ENCODE peak calls at places on chromosomes 12 and 14, in seven cellular contexts. T, F, G, U, N, J and R are unnamed samples.

GRCh38 chr12:129530517-129530916 is 373.3 kb downstream of the TMEM132D start:
- DNase-seq in F (peak), N (no peak), G (no peak), U (no peak), J (no peak), T (no peak), R (no peak)

GRCh38 chr12:105539735-105540134 is 209.2 kb downstream of the C12orf75 start:
- DNase-seq in F (no peak), G (no peak), U (no peak), N (no peak), T (no peak), J (no peak), R (no peak)

GRCh38 chr12:42039146-42039545 is 105.5 kb downstream of the GXYLT1 start:
- DNase-seq in J (no peak), N (peak), T (no peak), F (no peak), U (peak), G (peak), R (peak)

GRCh38 chr12:109163150-109163549 is 46.8 kb downstream of the ACACB start:
- DNase-seq in N (no peak), J (no peak), T (no peak), U (no peak), F (no peak), G (no peak), R (no peak)

GRCh38 chr12:5614206-5614605 is 182.3 kb downstream of the NTF3 start:
- DNase-seq in G (no peak), J (no peak), F (no peak), T (no peak), N (no peak), U (no peak), R (no peak)

GRCh38 chr12:88627501-88627900 is 47.2 kb upstream of the KITLG start:
- DNase-seq in N (peak), U (no peak), G (no peak), J (no peak), T (no peak), F (no peak), R (no peak)

GRCh38 chr14:39181026-39181692 is 6.1 kb downstream of the PNN start:
- DNase-seq in F (no peak), T (no peak), N (no peak), G (no peak), U (no peak), J (no peak), R (no peak)

GRCh38 chr12:9673404-9674225 is 4.1 kb downstream of the CLEC2D start:
- DNase-seq in F (peak), T (peak), U (peak), N (peak), G (peak), J (peak), R (peak)

GRCh38 chr12:131894981-131895639 is 688 bp downstream of the ULK1 start:
- DNase-seq in U (no peak), T (no peak), F (no peak), G (no peak), J (no peak), N (no peak), R (no peak)

GRCh38 chr12:14650791-14651190 is 45.6 kb downstream of the GUCY2C start:
- DNase-seq in G (no peak), J (no peak), N (peak), U (no peak), F (no peak), T (no peak), R (no peak)

GRCh38 chr14:66009104-66009503 is 477.1 kb upstream of the CCDC196 start:
- DNase-seq in N (peak), T (no peak), G (peak), F (no peak), J (peak), U (peak), R (peak)

GRCh38 chr12:19641235-19642080 is 202.2 kb downstream of the AEBP2 start:
- DNase-seq in N (peak), F (no peak), U (no peak), J (no peak), G (no peak), T (no peak), R (peak)

GRCh38 chr12:121036810-121037326 is 2.2 kb downstream of the OASL start:
- DNase-seq in N (peak), G (peak), J (peak), U (no peak), T (peak), F (no peak), R (no peak)

GRCh38 chr14:52458721-52459085 is 93.6 kb downstream of the TXNDC16 start:
- DNase-seq in T (no peak), U (no peak), N (peak), G (no peak), J (no peak), F (no peak), R (no peak)

GRCh38 chr12:102539651-102540553 is 59.5 kb upstream of the IGF1 start:
- DNase-seq in N (peak), G (no peak), J (peak), T (peak), F (no peak), U (peak), R (no peak)

GRCh38 chr12:106945261-106945851 is 10.4 kb upstream of the TMEM263 start:
- DNase-seq in J (no peak), U (no peak), N (no peak), G (no peak), T (no peak), F (no peak), R (no peak)

GRCh38 chr12:4829161-4829792 is 80.4 kb upstream of the KCNA1 start:
- DNase-seq in J (no peak), G (no peak), N (no peak), T (no peak), F (peak), U (no peak), R (no peak)

DNA sequence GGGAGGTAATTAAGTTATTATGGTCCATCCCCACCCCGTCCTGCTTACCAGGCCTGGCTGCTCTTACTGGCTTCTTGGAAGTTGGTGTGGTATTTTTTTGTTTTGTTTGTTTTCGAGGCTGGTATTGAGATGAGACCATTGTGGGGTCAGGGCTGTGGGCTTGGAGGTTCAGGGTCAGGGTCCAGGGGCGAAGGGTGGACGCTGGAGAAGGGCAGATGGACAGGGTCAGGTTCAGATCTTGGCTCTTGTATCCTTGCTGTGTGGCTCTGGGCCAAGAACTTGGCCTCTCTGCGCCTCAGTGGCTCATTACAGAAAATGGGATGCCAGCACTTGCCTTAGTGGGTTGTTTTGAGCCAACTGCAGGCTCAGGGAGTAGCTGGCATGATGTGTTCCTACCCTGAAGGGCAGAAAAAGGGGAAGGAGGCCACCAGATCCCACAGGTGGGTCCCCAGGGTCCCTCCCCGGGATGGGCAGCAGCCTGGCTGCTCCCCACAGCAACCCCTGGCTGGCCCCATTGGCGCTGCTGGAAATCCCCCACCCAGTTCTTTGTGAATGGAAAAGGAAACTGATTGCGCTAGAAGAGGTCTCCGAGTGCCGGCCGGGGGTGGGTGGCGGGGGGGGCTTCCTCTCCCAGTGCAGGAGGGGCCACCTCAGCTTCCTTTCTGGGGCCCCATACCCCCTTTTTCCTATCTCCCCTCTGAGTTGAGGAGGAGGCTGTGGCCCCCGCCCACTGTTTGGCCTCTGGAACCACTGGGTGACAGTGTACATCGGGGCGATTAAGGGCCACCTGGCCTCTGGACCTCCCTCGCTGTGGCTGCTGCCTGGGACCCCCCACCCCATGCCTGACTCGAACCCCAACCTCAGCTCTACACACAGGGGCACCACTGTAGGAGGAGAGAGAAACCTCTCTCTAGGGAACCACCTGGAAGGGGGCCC is 25.0 kb downstream of the SH2B3 start:
- DNase-seq in N (no peak), T (no peak), J (no peak), U (no peak), F (peak), G (no peak), R (no peak)
- H3K4me3 ChIP-seq in N (no peak), T (no peak), J (no peak), U (no peak), F (peak), G (peak), R (no peak)

GRCh38 chr14:24678801-24679247 is 44.8 kb upstream of the GZMB start:
- DNase-seq in F (peak), G (peak), T (peak), U (peak), N (peak), J (peak), R (peak)

GRCh38 chr14:24681056-24681455 is 47.1 kb upstream of the GZMB start:
- DNase-seq in J (no peak), F (no peak), N (no peak), T (no peak), G (no peak), U (no peak), R (no peak)

GRCh38 chr14:24677956-24678355 is 44.0 kb upstream of the GZMB start:
- DNase-seq in J (no peak), N (no peak), F (no peak), T (no peak), U (no peak), G (no peak), R (no peak)

GRCh38 chr14:24680516-24680915 is 46.5 kb upstream of the GZMB start:
- DNase-seq in T (no peak), G (no peak), U (no peak), J (no peak), N (no peak), F (no peak), R (no peak)

DNA sequence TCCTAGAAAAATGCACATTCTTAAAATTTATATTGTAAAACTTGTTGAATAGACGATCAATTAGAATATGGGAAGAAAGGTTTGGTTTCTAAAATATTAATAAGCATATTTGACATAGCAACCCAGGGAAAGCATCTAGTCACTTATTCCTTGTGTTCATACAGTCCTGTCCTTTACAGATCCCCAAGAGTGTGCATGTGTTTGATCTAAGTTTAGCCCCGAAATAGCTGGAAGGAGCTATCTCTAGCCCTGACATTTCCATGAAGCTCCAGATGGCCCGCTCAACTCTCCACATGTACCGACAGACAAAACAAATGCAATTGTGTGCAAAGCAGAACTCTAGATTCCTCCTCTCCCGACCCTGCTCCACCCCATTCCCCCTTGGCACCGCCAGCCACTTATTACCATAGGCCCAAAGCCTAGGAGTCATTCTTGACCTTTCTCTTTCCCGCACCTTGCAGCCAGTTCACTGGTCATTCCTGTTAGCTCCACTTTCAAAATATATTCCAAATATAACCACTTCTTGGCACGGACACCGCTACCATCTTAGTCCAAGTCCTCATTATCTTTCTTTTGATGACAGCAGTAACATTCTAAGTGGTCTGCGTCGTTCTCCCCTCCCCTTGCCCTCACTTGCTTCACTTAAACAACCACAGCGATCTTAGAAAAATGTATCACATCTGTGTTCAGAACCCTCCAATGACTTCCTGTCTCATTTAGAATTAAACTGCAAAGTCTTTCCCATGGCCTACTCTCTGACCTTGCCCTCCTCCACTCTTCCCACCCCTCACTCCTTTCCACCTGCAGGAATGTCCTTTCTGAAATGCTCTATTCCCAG is 45.5 kb upstream of the GZMB start:
- DNase-seq in T (no peak), F (no peak), U (no peak), N (no peak), J (no peak), G (no peak), R (no peak)
- TF ChIP-seq CTCF in T (no peak), F (no peak), U (no peak), N (no peak), J (no peak), G (no peak), R (no peak)

GRCh38 chr12:12716845-12717585 is at the start of gene CDKN1B:
- DNase-seq in N (peak), T (peak), G (peak), U (peak), F (peak), J (peak), R (peak)

GRCh38 chr12:12715128-12715458 is 2.1 kb upstream of the CDKN1B start:
- DNase-seq in N (no peak), F (no peak), J (no peak), T (no peak), G (no peak), U (no peak), R (no peak)

GRCh38 chr12:12714276-12715001 is 2.7 kb upstream of the CDKN1B start:
- DNase-seq in U (no peak), F (peak), G (peak), J (no peak), T (no peak), N (peak), R (no peak)

GRCh38 chr12:12716151-12716844 is 870 bp upstream of the CDKN1B start:
- DNase-seq in F (no peak), G (peak), N (peak), J (no peak), T (no peak), U (no peak), R (no peak)

GRCh38 chr12:12715459-12716150 is 1.6 kb upstream of the CDKN1B start:
- DNase-seq in N (no peak), T (no peak), F (peak), J (no peak), U (no peak), G (no peak), R (no peak)
- H3K4me3 ChIP-seq in N (peak), T (peak), F (peak), J (no peak), U (peak), G (peak), R (peak)

DNA sequence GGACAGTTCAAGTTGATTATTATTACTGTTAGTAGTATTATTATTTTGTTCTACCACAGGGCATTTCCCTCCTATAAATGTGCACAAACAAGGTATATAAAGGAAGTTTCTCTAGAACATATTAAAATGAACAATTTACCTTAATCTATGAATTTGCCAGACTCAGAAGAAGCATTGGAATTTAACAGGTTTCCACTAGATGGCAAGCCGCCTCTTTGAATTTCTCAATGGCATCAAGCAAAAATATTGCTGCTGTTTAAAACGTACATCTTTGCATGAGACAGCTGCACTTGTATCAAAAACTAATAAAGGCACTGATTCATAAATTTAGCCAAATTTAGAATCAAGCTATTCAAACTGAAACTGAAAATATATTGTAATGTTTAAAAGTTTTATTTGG is 34.6 kb upstream of the MIS18BP1 start:
- DNase-seq in T (no peak), G (no peak), N (no peak), F (no peak), U (no peak), J (no peak), R (no peak)
- TF ChIP-seq CTCF in T (no peak), G (peak), N (no peak), F (no peak), U (no peak), J (no peak), R (no peak)